ENCODE peak calls at places on chromosomes 7 and 10, in nine cellular contexts. H is endothelial cell; F is A549; L is activated CD4-positive, alpha-beta T cell treated with anti-CD3 and anti-CD28 coated beads for 48 hours; S is fibroblast of mammary gland; G is Right ventricle myocardium superior; K is suprapubic skin; X is germinal center; B is C1 segment of cervical spinal cord. E is an unnamed sample.

GRCh38 chr10:124594240-124594639 is 132.6 kb downstream of the LHPP start:
- DNase-seq in G (no peak), K (no peak), X (no peak), S (no peak), B (no peak), L (no peak), H (no peak), F (no peak), E (no peak)

GRCh38 chr7:111380945-111381344 is 181.3 kb downstream of the IMMP2L start:
- DNase-seq in S (no peak), G (no peak), B (no peak), H (no peak), X (no peak), L (no peak), F (no peak), K (no peak), E (no peak)

GRCh38 chr10:48523820-48524758 is 80.8 kb downstream of the ARHGAP22 start:
- DNase-seq in G (no peak), L (peak; percentile 33), F (peak; percentile 29), K (no peak), S (no peak), H (peak; percentile 55), B (no peak), X (peak; percentile 48), E (peak; percentile 70)

GRCh38 chr7:27262121-27262520 is 19.5 kb downstream of the EVX1 start:
- DNase-seq in X (no peak), F (no peak), S (peak; percentile 29), L (no peak), G (no peak), B (no peak), K (no peak), H (no peak), E (no peak)

GRCh38 chr7:50151661-50152060 is 58.6 kb upstream of the ZPBP start:
- DNase-seq in F (no peak), K (no peak), S (no peak), H (no peak), G (no peak), L (no peak), X (no peak), B (no peak), E (no peak)

GRCh38 chr10:22459496-22459895 is 114.2 kb downstream of the SPAG6 start:
- DNase-seq in K (no peak), F (no peak), X (no peak), S (no peak), L (no peak), H (no peak), G (no peak), B (no peak), E (no peak)

GRCh38 chr7:2120251-2120660 is 112.5 kb downstream of the MAD1L1 start:
- DNase-seq in G (peak; percentile 43), L (peak; percentile 43), B (no peak), H (no peak), K (no peak), S (no peak), X (no peak), F (no peak), E (no peak)

GRCh38 chr10:119395287-119396007 is 147.1 kb downstream of the RGS10 start:
- DNase-seq in B (no peak), F (no peak), G (peak; percentile 83), X (peak; percentile 35), L (no peak), H (no peak), S (peak; percentile 35), K (no peak), E (no peak)

GRCh38 chr10:5812283-5813090 is 747 bp downstream of the GDI2 start:
- DNase-seq in S (no peak), F (peak; percentile 27), K (peak; percentile 77), G (peak; percentile 68), H (peak; percentile 54), L (peak; percentile 53), B (peak; percentile 34), X (peak; percentile 54), E (peak; percentile 80)

GRCh38 chr10:84075226-84076046 is 63.9 kb upstream of the GHITM start:
- DNase-seq in B (no peak), S (peak; percentile 51), H (no peak), L (no peak), X (no peak), G (no peak), K (no peak), F (no peak), E (no peak)

GRCh38 chr7:115789901-115790300 is 240.7 kb downstream of the TFEC start:
- DNase-seq in F (no peak), G (peak; percentile 33), H (no peak), L (no peak), K (no peak), B (no peak), X (no peak), S (no peak), E (no peak)

GRCh38 chr7:24685706-24686105 is 71.6 kb downstream of the GSDME start:
- DNase-seq in X (no peak), G (no peak), L (no peak), F (no peak), B (no peak), S (no peak), H (no peak), K (no peak), E (no peak)

GRCh38 chr7:49791089-49791741 is 17.8 kb downstream of the VWC2 start:
- DNase-seq in H (peak; percentile 29), L (no peak), G (no peak), K (no peak), S (no peak), F (peak; percentile 31), B (peak; percentile 80), X (no peak), E (no peak)

GRCh38 chr10:36817898-36818297 is 307.5 kb upstream of the ANKRD30A start:
- DNase-seq in H (no peak), X (no peak), B (no peak), F (no peak), L (no peak), K (no peak), S (no peak), G (no peak), E (no peak)

GRCh38 chr7:34823650-34824258 is 165.7 kb downstream of the NPSR1 start:
- DNase-seq in B (peak; percentile 29), H (peak; percentile 70), G (no peak), K (no peak), L (peak; percentile 68), X (peak; percentile 15), F (peak; percentile 56), S (peak; percentile 44), E (no peak)

GRCh38 chr7:116762951-116763350 is 91.0 kb downstream of the MET start:
- DNase-seq in H (no peak), F (no peak), L (no peak), G (no peak), S (no peak), K (no peak), X (no peak), B (no peak), E (no peak)

GRCh38 chr10:104486803-104487202 is 133.2 kb downstream of the CFAP58 start:
- DNase-seq in L (no peak), F (no peak), K (no peak), B (no peak), S (no peak), G (no peak), X (no peak), H (no peak), E (no peak)

GRCh38 chr7:122352454-122352853 is 47.9 kb upstream of the FEZF1 start:
- DNase-seq in K (no peak), B (peak; percentile 15), X (no peak), G (no peak), F (no peak), H (no peak), S (no peak), L (no peak), E (no peak)

GRCh38 chr10:129755075-129756020 is 208.7 kb downstream of the EBF3 start:
- DNase-seq in G (peak; percentile 20), S (no peak), H (no peak), K (peak; percentile 34), L (no peak), B (no peak), F (no peak), X (no peak), E (peak; percentile 62)

GRCh38 chr7:40793132-40793531 is 658.3 kb downstream of the SUGCT start:
- DNase-seq in B (no peak), L (no peak), F (no peak), G (no peak), H (no peak), K (no peak), S (peak; percentile 71), X (no peak), E (no peak)

GRCh38 chr10:71708301-71708703 is 11.3 kb downstream of the C10orf105 start:
- DNase-seq in G (peak; percentile 84), L (peak; percentile 79), F (peak; percentile 42), H (peak; percentile 93), B (peak; percentile 52), K (peak; percentile 74), S (peak; percentile 13), X (peak; percentile 64), E (peak; percentile 92)

GRCh38 chr10:99369551-99369950 is 40.4 kb downstream of the CNNM1 start:
- DNase-seq in F (no peak), X (no peak), S (no peak), G (no peak), K (no peak), H (no peak), B (no peak), L (no peak), E (no peak)

GRCh38 chr7:122040147-122040546 is 103.9 kb downstream of the AASS start:
- DNase-seq in F (no peak), K (no peak), G (no peak), L (no peak), X (no peak), B (no peak), H (no peak), S (no peak), E (no peak)

GRCh38 chr7:33806284-33807157 is 98.8 kb upstream of the BMPER start:
- DNase-seq in S (peak; percentile 27), K (no peak), G (peak; percentile 61), B (no peak), L (no peak), X (no peak), F (no peak), H (no peak), E (no peak)

GRCh38 chr10:97333351-97333600 is 1.3 kb downstream of the FRAT2 start:
- DNase-seq in X (no peak), F (peak; percentile 47), H (no peak), G (no peak), K (no peak), S (peak; percentile 59), B (no peak), L (no peak), E (no peak)

GRCh38 chr7:12017046-12017445 is 185.0 kb upstream of the THSD7A start:
- DNase-seq in B (no peak), K (no peak), H (no peak), F (no peak), X (no peak), L (no peak), S (no peak), G (no peak), E (no peak)

GRCh38 chr7:499853-500485 is 19.7 kb downstream of the PDGFA start:
- DNase-seq in L (no peak), S (no peak), B (no peak), X (no peak), G (peak; percentile 33), H (no peak), K (peak; percentile 49), F (no peak), E (no peak)

GRCh38 chr7:70486977-70487376 is 645.0 kb upstream of the GALNT17 start:
- DNase-seq in L (no peak), X (no peak), F (no peak), H (no peak), S (peak; percentile 15), G (no peak), B (no peak), K (no peak), E (no peak)

GRCh38 chr7:778968-779451 is 51.9 kb upstream of the PRKAR1B start:
- DNase-seq in L (no peak), S (no peak), H (no peak), G (peak; percentile 17), F (no peak), K (no peak), B (no peak), X (no peak), E (no peak)

GRCh38 chr10:3091346-3091787 is 24.0 kb downstream of the PFKP start:
- DNase-seq in F (peak; percentile 95), K (no peak), X (no peak), L (peak; percentile 67), S (peak; percentile 94), B (no peak), H (no peak), G (peak; percentile 8), E (no peak)

GRCh38 chr7:44849277-44850210 is 1.7 kb upstream of the H2AZ2 start:
- DNase-seq in H (no peak), G (no peak), B (no peak), F (no peak), S (no peak), L (no peak), X (no peak), K (no peak), E (no peak)

E was measured in cardiac septum.